ENCODE peak calls at places on chromosomes 4 and X, in five cellular contexts. L, J, E, Y and I are unnamed samples.

GRCh38 chrX:44068043-44068442 is 94.9 kb upstream of the NDP start:
- DNase-seq in L (no peak), Y (no peak), J (no peak), E (no peak), I (peak)

GRCh38 chr4:182448281-182449151 is 205.3 kb downstream of the TENM3 start:
- DNase-seq in E (peak), J (peak), Y (no peak), L (peak), I (peak)

GRCh38 chr4:118994030-118994429 is 105.4 kb downstream of the SYNPO2 start:
- DNase-seq in J (no peak), E (no peak), L (peak), Y (no peak), I (no peak)

GRCh38 chr4:165201806-165202205 is 5.6 kb upstream of the KLHL2 start:
- DNase-seq in J (no peak), L (no peak), E (no peak), Y (no peak), I (no peak)

GRCh38 chr4:80831383-80832361 is 198.8 kb upstream of the BMP3 start:
- DNase-seq in J (no peak), L (no peak), E (no peak), Y (no peak), I (no peak)

GRCh38 chrX:22116585-22117546 is 84.7 kb downstream of the PHEX start:
- DNase-seq in J (no peak), Y (no peak), L (no peak), E (no peak), I (no peak)

GRCh38 chr4:2689114-2689513 is 67.0 kb downstream of the TNIP2 start:
- DNase-seq in L (no peak), Y (no peak), E (no peak), J (no peak), I (no peak)

GRCh38 chr4:135192746-135193535 is 991.4 kb upstream of the PABPC4L start:
- DNase-seq in J (no peak), L (no peak), E (no peak), Y (no peak), I (no peak)

GRCh38 chr4:14446311-14446710 is 556.0 kb upstream of the CPEB2 start:
- DNase-seq in J (no peak), L (no peak), E (no peak), Y (no peak), I (no peak)

GRCh38 chr4:25842229-25842840 is 20.5 kb downstream of the SEL1L3 start:
- DNase-seq in E (no peak), J (no peak), L (no peak), Y (no peak), I (no peak)

GRCh38 chr4:82043809-82044137 is 330.0 kb downstream of the HNRNPD start:
- DNase-seq in E (no peak), Y (no peak), J (no peak), L (no peak), I (no peak)

GRCh38 chr4:127669691-127670090 is 36.9 kb downstream of the INTU start:
- DNase-seq in J (no peak), L (no peak), Y (no peak), E (no peak), I (no peak)

GRCh38 chr4:61520176-61520575 is 320.1 kb downstream of the ADGRL3 start:
- DNase-seq in L (no peak), J (no peak), Y (no peak), E (no peak), I (no peak)

GRCh38 chr4:111016416-111016815 is 393.5 kb upstream of the PITX2 start:
- DNase-seq in J (no peak), L (no peak), Y (no peak), E (no peak), I (no peak)

GRCh38 chrX:1537031-1537715 is at the start of gene P2RY8:
- DNase-seq in J (peak), L (peak), E (no peak), Y (no peak), I (peak)

GRCh38 chrX:103536071-103536470 is 16.8 kb upstream of the RAB40A start:
- DNase-seq in E (no peak), J (no peak), L (no peak), Y (no peak), I (no peak)

GRCh38 chrX:33465137-33465536 is 253.8 kb upstream of the DMD start:
- DNase-seq in J (no peak), E (no peak), Y (no peak), L (no peak), I (no peak)

GRCh38 chr4:79632114-79632513 is 224.1 kb upstream of the GK2 start:
- DNase-seq in E (no peak), J (no peak), L (no peak), Y (no peak), I (no peak)

GRCh38 chrX:5474282-5474681 is 754.4 kb downstream of the NLGN4X start:
- DNase-seq in L (no peak), E (no peak), J (no peak), Y (no peak), I (no peak)

GRCh38 chrX:50536955-50537354 is 66.3 kb upstream of the DGKK start:
- DNase-seq in E (no peak), Y (no peak), L (no peak), J (no peak), I (no peak)

GRCh38 chrX:121987163-121987562 is 939.8 kb downstream of the GLUD2 start:
- DNase-seq in E (no peak), L (no peak), Y (no peak), J (no peak), I (no peak)

GRCh38 chrX:16311671-16312070 is 144.4 kb downstream of the MAGEB17 start:
- DNase-seq in Y (no peak), E (no peak), L (no peak), J (no peak), I (no peak)